ENCODE peak calls at places on chromosomes 13 and 19, in eight cellular contexts. Z is activated CD8-positive, alpha-beta memory T cell treated with anti-CD3 and anti-CD28 coated beads for 1 hour; D is posterior vena cava; H is stimulated activated CD4-positive, alpha-beta T cell treated with anti-CD3 and anti-CD28 coated beads, Interleukin-2, amount 100 ng/mL, for 48 hours; Y is iPS DF 6.9; X is HFFc6; T is NCI-H774; J is GM12865. B is an unnamed sample.

GRCh38 chr13:55361141-55361540 is 1779.6 kb upstream of the PRR20A start:
- DNase-seq in Z (no peak), D (no peak), H (no peak), Y (no peak), X (no peak), T (no peak), J (no peak), B (no peak)

GRCh38 chr13:96707146-96707545 is 287.1 kb downstream of the OXGR1 start:
- DNase-seq in Z (no peak), D (no peak), H (no peak), Y (no peak), X (no peak), T (no peak), J (no peak), B (no peak)

GRCh38 chr13:55244991-55245644 is 1895.6 kb upstream of the PRR20A start:
- DNase-seq in Z (no peak), D (no peak), H (no peak), Y (peak), X (no peak), T (no peak), J (peak), B (no peak)

GRCh38 chr19:18417250-18418033 is 1.8 kb upstream of the SSBP4 start:
- DNase-seq in Z (no peak), D (peak), H (no peak), Y (no peak), X (peak), T (peak), J (peak), B (no peak)

GRCh38 chr19:17441241-17442135 is 7.0 kb downstream of the TMEM221 start:
- DNase-seq in Z (no peak), D (no peak), H (no peak), Y (no peak), X (peak), T (no peak), J (peak), B (no peak)

GRCh38 chr19:45769821-45770191 is 754 bp upstream of the SIX5 start:
- DNase-seq in Z (no peak), D (peak), H (peak), Y (no peak), X (no peak), T (no peak), J (peak), B (no peak)

GRCh38 chr19:58229255-58229639 is 533 bp downstream of the ZNF544 start:
- DNase-seq in Z (no peak), D (no peak), H (peak), Y (no peak), X (peak), T (no peak), J (peak), B (no peak)

GRCh38 chr19:39996218-39996810 is 546 bp upstream of the ZNF546 start:
- DNase-seq in Z (no peak), D (no peak), H (peak), Y (no peak), X (peak), T (peak), J (peak), B (no peak)

GRCh38 chr13:112887151-112887550 is 81.9 kb upstream of the MCF2L start:
- DNase-seq in Z (no peak), D (peak), H (no peak), Y (no peak), X (no peak), T (peak), J (no peak), B (no peak)

GRCh38 chr13:36818483-36819063 is 449 bp upstream of the RFXAP start:
- DNase-seq in Z (no peak), D (no peak), H (no peak), Y (no peak), X (no peak), T (no peak), J (no peak), B (no peak)